ENCODE peak calls at places on chromosomes 6 and 20, in four cellular contexts. One of them, this sample, is unnamed.

GRCh38 chr6:154478021-154478651 is 32.3 kb downstream of the CNKSR3 start:
- DNase-seq in NCI-H2029 treated with DMSO at 0.1 percent for 48 hours: peak
- DNase-seq in D341Med: no peak
- DNase-seq in NCI-H146: no peak
- DNase-seq in this sample: no peak

GRCh38 chr20:62355527-62356142 is 11.5 kb downstream of the LAMA5 start:
- DNase-seq in NCI-H2029 treated with DMSO at 0.1 percent for 48 hours: peak
- DNase-seq in D341Med: no peak
- DNase-seq in NCI-H146: no peak
- DNase-seq in this sample: peak

GRCh38 chr6:109449789-109450673 is 5.5 kb downstream of the MICAL1 start:
- DNase-seq in NCI-H2029 treated with DMSO at 0.1 percent for 48 hours: no peak
- DNase-seq in D341Med: no peak
- DNase-seq in NCI-H146: no peak
- DNase-seq in this sample: no peak

GRCh38 chr6:43806758-43807227 is 36.8 kb downstream of the VEGFA start:
- DNase-seq in NCI-H2029 treated with DMSO at 0.1 percent for 48 hours: no peak
- DNase-seq in D341Med: no peak
- DNase-seq in NCI-H146: no peak
- DNase-seq in this sample: no peak

GRCh38 chr20:1900321-1900791 is 5.1 kb downstream of the SIRPA start:
- DNase-seq in NCI-H2029 treated with DMSO at 0.1 percent for 48 hours: no peak
- DNase-seq in D341Med: peak
- DNase-seq in NCI-H146: peak
- DNase-seq in this sample: peak

GRCh38 chr20:19811231-19811630 is 53.2 kb downstream of the RIN2 start:
- DNase-seq in NCI-H2029 treated with DMSO at 0.1 percent for 48 hours: no peak
- DNase-seq in D341Med: no peak
- DNase-seq in NCI-H146: no peak
- DNase-seq in this sample: no peak

GRCh38 chr6:62323818-62324217 is 37.8 kb upstream of the KHDRBS2 start:
- DNase-seq in NCI-H2029 treated with DMSO at 0.1 percent for 48 hours: no peak
- DNase-seq in D341Med: no peak
- DNase-seq in NCI-H146: no peak
- DNase-seq in this sample: no peak

GRCh38 chr6:16206595-16207037 is 31.8 kb upstream of the GMPR start:
- DNase-seq in NCI-H2029 treated with DMSO at 0.1 percent for 48 hours: peak
- DNase-seq in D341Med: peak
- DNase-seq in NCI-H146: peak
- DNase-seq in this sample: no peak

GRCh38 chr6:37513576-37513975 is 13.9 kb upstream of the CCDC167 start:
- DNase-seq in NCI-H2029 treated with DMSO at 0.1 percent for 48 hours: no peak
- DNase-seq in D341Med: no peak
- DNase-seq in NCI-H146: no peak
- DNase-seq in this sample: no peak

GRCh38 chr6:54935739-54936138 is 89.2 kb downstream of the FAM83B start:
- DNase-seq in NCI-H2029 treated with DMSO at 0.1 percent for 48 hours: no peak
- DNase-seq in D341Med: no peak
- DNase-seq in NCI-H146: no peak
- DNase-seq in this sample: no peak

GRCh38 chr20:2578430-2579192 is 42.2 kb downstream of the TMC2 start:
- DNase-seq in NCI-H2029 treated with DMSO at 0.1 percent for 48 hours: peak
- DNase-seq in D341Med: no peak
- DNase-seq in NCI-H146: peak
- DNase-seq in this sample: no peak

GRCh38 chr6:68777956-68778355 is 142.9 kb downstream of the ADGRB3 start:
- DNase-seq in NCI-H2029 treated with DMSO at 0.1 percent for 48 hours: peak
- DNase-seq in D341Med: no peak
- DNase-seq in NCI-H146: no peak
- DNase-seq in this sample: peak

GRCh38 chr6:156175971-156176421 is 601.2 kb upstream of the ARID1B start:
- DNase-seq in NCI-H2029 treated with DMSO at 0.1 percent for 48 hours: no peak
- DNase-seq in D341Med: peak
- DNase-seq in NCI-H146: peak
- DNase-seq in this sample: no peak

GRCh38 chr6:49151957-49152356 is 311.1 kb downstream of the MMUT start:
- DNase-seq in NCI-H2029 treated with DMSO at 0.1 percent for 48 hours: no peak
- DNase-seq in D341Med: no peak
- DNase-seq in NCI-H146: no peak
- DNase-seq in this sample: no peak

GRCh38 chr6:3231213-3232016 is 4.0 kb upstream of the TUBB2B start:
- DNase-seq in NCI-H2029 treated with DMSO at 0.1 percent for 48 hours: peak
- DNase-seq in D341Med: peak
- DNase-seq in NCI-H146: peak
- DNase-seq in this sample: peak

GRCh38 chr6:28980797-28981390 is 24.2 kb downstream of the ZNF311 start:
- DNase-seq in NCI-H2029 treated with DMSO at 0.1 percent for 48 hours: peak
- DNase-seq in D341Med: peak
- DNase-seq in NCI-H146: peak
- DNase-seq in this sample: peak

GRCh38 chr6:87198496-87198895 is 43.1 kb downstream of the ZNF292 start:
- DNase-seq in NCI-H2029 treated with DMSO at 0.1 percent for 48 hours: no peak
- DNase-seq in D341Med: no peak
- DNase-seq in NCI-H146: no peak
- DNase-seq in this sample: no peak

GRCh38 chr20:47854687-47855212 is 69.5 kb upstream of the SULF2 start:
- DNase-seq in NCI-H2029 treated with DMSO at 0.1 percent for 48 hours: peak
- DNase-seq in D341Med: peak
- DNase-seq in NCI-H146: no peak
- DNase-seq in this sample: peak

GRCh38 chr6:2157441-2158127 is 87.8 kb downstream of the GMDS start:
- DNase-seq in NCI-H2029 treated with DMSO at 0.1 percent for 48 hours: no peak
- DNase-seq in D341Med: no peak
- DNase-seq in NCI-H146: no peak
- DNase-seq in this sample: no peak

GRCh38 chr20:35901678-35902544 is 52.4 kb downstream of the SCAND1 start:
- DNase-seq in NCI-H2029 treated with DMSO at 0.1 percent for 48 hours: no peak
- DNase-seq in D341Med: peak
- DNase-seq in NCI-H146: no peak
- DNase-seq in this sample: peak

GRCh38 chr6:144063744-144064401 is 31.5 kb downstream of the SF3B5 start:
- DNase-seq in NCI-H2029 treated with DMSO at 0.1 percent for 48 hours: no peak
- DNase-seq in D341Med: peak
- DNase-seq in NCI-H146: peak
- DNase-seq in this sample: peak

GRCh38 chr6:30767158-30767943 is 23.0 kb upstream of the IER3 start:
- DNase-seq in NCI-H2029 treated with DMSO at 0.1 percent for 48 hours: no peak
- DNase-seq in D341Med: no peak
- DNase-seq in NCI-H146: no peak
- DNase-seq in this sample: no peak

GRCh38 chr6:109024368-109024767 is 70.3 kb downstream of the SESN1 start:
- DNase-seq in NCI-H2029 treated with DMSO at 0.1 percent for 48 hours: no peak
- DNase-seq in D341Med: no peak
- DNase-seq in NCI-H146: no peak
- DNase-seq in this sample: no peak

GRCh38 chr6:4303638-4304037 is 168.3 kb upstream of the ECI2 start:
- DNase-seq in NCI-H2029 treated with DMSO at 0.1 percent for 48 hours: no peak
- DNase-seq in D341Med: no peak
- DNase-seq in NCI-H146: no peak
- DNase-seq in this sample: no peak

GRCh38 chr6:105786449-105786848 is 299.7 kb upstream of the PRDM1 start:
- DNase-seq in NCI-H2029 treated with DMSO at 0.1 percent for 48 hours: no peak
- DNase-seq in D341Med: no peak
- DNase-seq in NCI-H146: no peak
- DNase-seq in this sample: no peak

GRCh38 chr20:23257106-23257761 is 93.4 kb upstream of the NXT1 start:
- DNase-seq in NCI-H2029 treated with DMSO at 0.1 percent for 48 hours: no peak
- DNase-seq in D341Med: no peak
- DNase-seq in NCI-H146: no peak
- DNase-seq in this sample: no peak

GRCh38 chr6:80173411-80173810 is 66.9 kb downstream of the BCKDHB start:
- DNase-seq in NCI-H2029 treated with DMSO at 0.1 percent for 48 hours: no peak
- DNase-seq in D341Med: no peak
- DNase-seq in NCI-H146: no peak
- DNase-seq in this sample: no peak

GRCh38 chr6:105851181-105851580 is 235.0 kb upstream of the PRDM1 start:
- DNase-seq in NCI-H2029 treated with DMSO at 0.1 percent for 48 hours: no peak
- DNase-seq in D341Med: no peak
- DNase-seq in NCI-H146: no peak
- DNase-seq in this sample: peak

GRCh38 chr6:44022296-44022661 is 105.0 kb downstream of the MRPL14 start:
- DNase-seq in NCI-H2029 treated with DMSO at 0.1 percent for 48 hours: no peak
- DNase-seq in D341Med: no peak
- DNase-seq in NCI-H146: no peak
- DNase-seq in this sample: no peak

GRCh38 chr6:16684896-16685554 is 76.2 kb downstream of the ATXN1 start:
- DNase-seq in NCI-H2029 treated with DMSO at 0.1 percent for 48 hours: no peak
- DNase-seq in D341Med: no peak
- DNase-seq in NCI-H146: no peak
- DNase-seq in this sample: no peak

GRCh38 chr6:54493138-54493537 is 184.9 kb downstream of the TINAG start:
- DNase-seq in NCI-H2029 treated with DMSO at 0.1 percent for 48 hours: no peak
- DNase-seq in D341Med: no peak
- DNase-seq in NCI-H146: no peak
- DNase-seq in this sample: no peak

GRCh38 chr6:137867685-137868509 is 838 bp downstream of the TNFAIP3 start:
- DNase-seq in NCI-H2029 treated with DMSO at 0.1 percent for 48 hours: no peak
- DNase-seq in D341Med: peak
- DNase-seq in NCI-H146: peak
- DNase-seq in this sample: peak

GRCh38 chr6:27839303-27840081 is 72.7 kb downstream of the OR2B2 start:
- DNase-seq in NCI-H2029 treated with DMSO at 0.1 percent for 48 hours: no peak
- DNase-seq in D341Med: peak
- DNase-seq in NCI-H146: peak
- DNase-seq in this sample: no peak

GRCh38 chr6:113694278-113695077 is 162.7 kb upstream of the MARCKS start:
- DNase-seq in NCI-H2029 treated with DMSO at 0.1 percent for 48 hours: no peak
- DNase-seq in D341Med: no peak
- DNase-seq in NCI-H146: no peak
- DNase-seq in this sample: no peak

GRCh38 chr6:167710521-167710920 is 116.2 kb upstream of the AFDN start:
- DNase-seq in NCI-H2029 treated with DMSO at 0.1 percent for 48 hours: no peak
- DNase-seq in D341Med: no peak
- DNase-seq in NCI-H146: no peak
- DNase-seq in this sample: no peak

GRCh38 chr20:45969712-45970634 is 2.0 kb downstream of the ZNF335 start:
- DNase-seq in NCI-H2029 treated with DMSO at 0.1 percent for 48 hours: no peak
- DNase-seq in D341Med: peak
- DNase-seq in NCI-H146: peak
- DNase-seq in this sample: peak